ENCODE peak calls at places on chromosomes 5 and 9, in five cellular contexts. H, Y, L, X and C are unnamed samples.

GRCh38 chr5:39394946-39395345 is 29.8 kb downstream of the DAB2 start:
- DNase-seq in X (no peak), Y (no peak), L (no peak), H (no peak), C (no peak)

GRCh38 chr9:86909388-86909787 is 37.9 kb downstream of the GAS1 start:
- DNase-seq in L (no peak), X (no peak), H (no peak), Y (no peak), C (no peak)

GRCh38 chr9:86804011-86804410 is 143.3 kb downstream of the GAS1 start:
- DNase-seq in L (no peak), X (no peak), H (no peak), Y (no peak), C (no peak)

GRCh38 chr9:105138306-105138801 is 106.1 kb upstream of the SLC44A1 start:
- DNase-seq in L (peak), X (peak), H (peak), Y (no peak), C (no peak)

GRCh38 chr5:148849461-148849860 is 23.1 kb downstream of the ADRB2 start:
- DNase-seq in H (no peak), X (no peak), Y (peak), L (no peak), C (no peak)

GRCh38 chr9:137506274-137506673 is 43.9 kb downstream of the PNPLA7 start:
- DNase-seq in X (no peak), H (no peak), Y (no peak), L (no peak), C (no peak)

GRCh38 chr5:145220491-145220890 is 614.7 kb downstream of the PRELID2 start:
- DNase-seq in H (no peak), Y (no peak), X (no peak), L (no peak), C (no peak)

GRCh38 chr9:130360672-130361071 is 84.1 kb upstream of the ASS1 start:
- DNase-seq in L (no peak), X (no peak), H (no peak), Y (no peak), C (no peak)

GRCh38 chr9:79637180-79637925 is 65.6 kb downstream of the TLE4 start:
- DNase-seq in Y (no peak), X (no peak), H (no peak), L (no peak), C (no peak)

GRCh38 chr9:129568560-129569505 is 52.1 kb downstream of the C9orf50 start:
- DNase-seq in H (peak), X (peak), Y (no peak), L (peak), C (no peak)

GRCh38 chr9:134891713-134892112 is 11.1 kb downstream of the FCN2 start:
- DNase-seq in L (no peak), X (no peak), Y (no peak), H (no peak), C (no peak)